ENCODE peak calls at places on chromosomes 13 and 19, in four cellular contexts. B is ovary, W is A549, Y is dorsolateral prefrontal cortex. H is an unnamed sample.

GRCh38 chr19:29704562-29705558 is 10.2 kb downstream of the C19orf12 start:
- DNase-seq in B (no peak), W (no peak), Y (no peak), H (no peak)

GRCh38 chr19:10205636-10206035 is 10.9 kb upstream of the DNMT1 start:
- DNase-seq in B (no peak), W (no peak), Y (no peak), H (no peak)

GRCh38 chr19:50173144-50173543 is 10.1 kb upstream of the IZUMO2 start:
- DNase-seq in B (no peak), W (no peak), Y (no peak), H (no peak)

GRCh38 chr19:56136362-56136761 is 4.7 kb upstream of the ZNF444 start:
- DNase-seq in B (no peak), W (no peak), Y (no peak), H (no peak)

GRCh38 chr19:3697094-3697493 is 3.2 kb downstream of the PIP5K1C start:
- DNase-seq in B (no peak), W (no peak), Y (no peak), H (no peak)

GRCh38 chr19:7251502-7251901 is 42.7 kb downstream of the INSR start:
- DNase-seq in B (no peak), W (no peak), Y (no peak), H (no peak)

GRCh38 chr13:99995503-99996176 is 14.1 kb downstream of the ZIC2 start:
- DNase-seq in B (no peak), W (no peak), Y (no peak), H (no peak)

GRCh38 chr19:10018219-10018618 is 4.9 kb downstream of the RDH8 start:
- DNase-seq in B (no peak), W (no peak), Y (no peak), H (no peak)

GRCh38 chr13:93621966-93622365 is 395.4 kb downstream of the GPC6 start:
- DNase-seq in B (no peak), W (no peak), Y (no peak), H (no peak)

GRCh38 chr13:41995946-41996345 is 35.0 kb upstream of the VWA8 start:
- DNase-seq in B (no peak), W (no peak), Y (no peak), H (no peak)

GRCh38 chr13:40388617-40389016 is 277.8 kb downstream of the FOXO1 start:
- DNase-seq in B (no peak), W (no peak), Y (no peak), H (no peak)

GRCh38 chr19:8609210-8610040 is 1.1 kb downstream of the ADAMTS10 start:
- DNase-seq in B (peak), W (peak), Y (peak), H (no peak)

GRCh38 chr19:11377237-11377636 is 2.8 kb downstream of the SWSAP1 start:
- DNase-seq in B (no peak), W (peak), Y (peak), H (peak)

GRCh38 chr13:47081850-47082249 is 185.0 kb upstream of the HTR2A start:
- DNase-seq in B (no peak), W (no peak), Y (no peak), H (no peak)

GRCh38 chr13:73874460-73874859 is 259.7 kb downstream of the KLF12 start:
- DNase-seq in B (no peak), W (no peak), Y (no peak), H (no peak)

GRCh38 chr19:32861596-32861995 is 8.0 kb downstream of the SLC7A9 start:
- DNase-seq in B (no peak), W (no peak), Y (no peak), H (no peak)

GRCh38 chr19:32862173-32862572 is 7.4 kb downstream of the SLC7A9 start:
- DNase-seq in B (no peak), W (no peak), Y (no peak), H (no peak)

GRCh38 chr19:32863841-32864240 is 5.7 kb downstream of the SLC7A9 start:
- DNase-seq in B (no peak), W (no peak), Y (no peak), H (no peak)

GRCh38 chr19:32863301-32863700 is 6.3 kb downstream of the SLC7A9 start:
- DNase-seq in B (no peak), W (no peak), Y (no peak), H (no peak)

GRCh38 chr19:32862741-32863140 is 6.8 kb downstream of the SLC7A9 start:
- DNase-seq in B (no peak), W (no peak), Y (no peak), H (no peak)
- H3K27ac ChIP-seq in B (no peak), W (no peak), Y (no peak), H (no peak)

GRCh38 chr19:16433986-16434385 is 37.8 kb downstream of the EPS15L1 start:
- DNase-seq in B (no peak), W (no peak), Y (no peak), H (no peak)

GRCh38 chr19:16435999-16436650 is 35.6 kb downstream of the EPS15L1 start:
- DNase-seq in B (no peak), W (no peak), Y (no peak), H (no peak)

GRCh38 chr19:16435238-16435911 is 36.4 kb downstream of the EPS15L1 start:
- DNase-seq in B (peak), W (no peak), Y (peak), H (peak)

GRCh38 chr19:16441661-16442071 is 30.1 kb downstream of the EPS15L1 start:
- DNase-seq in B (no peak), W (peak), Y (no peak), H (no peak)

GRCh38 chr19:16436780-16437179 is 35.0 kb downstream of the EPS15L1 start:
- DNase-seq in B (no peak), W (no peak), Y (no peak), H (no peak)
- TF ChIP-seq CTCF in B (no peak), W (no peak), Y (no peak), H (no peak)

DNA sequence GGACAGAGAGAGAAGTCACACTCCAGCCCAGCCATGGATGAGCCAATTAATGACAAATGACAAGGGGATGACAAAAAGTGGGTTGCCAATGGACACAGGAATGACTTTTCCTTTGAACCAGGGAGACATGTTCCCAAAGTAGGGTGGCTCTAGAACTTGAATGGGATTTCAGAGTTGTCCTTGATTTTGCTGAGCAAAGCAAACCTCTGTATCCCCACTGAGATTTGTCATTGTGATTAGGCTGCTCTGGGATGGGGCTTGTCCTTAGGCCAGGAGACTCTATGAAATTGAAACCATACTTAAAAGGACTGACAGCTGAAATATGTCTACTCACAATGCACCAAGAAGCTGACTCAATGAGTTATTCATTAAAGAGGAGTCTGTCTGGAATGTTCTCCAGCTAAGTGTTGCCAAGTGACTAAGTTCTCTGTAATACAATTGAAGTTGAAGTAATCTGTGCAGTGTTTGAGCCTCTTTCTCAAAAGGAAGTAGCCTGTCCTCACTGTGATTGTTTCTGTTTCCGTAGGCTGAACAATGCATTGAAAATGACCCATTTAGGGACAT is 69.0 kb upstream of the PCDH9 start:
- DNase-seq in B (no peak), W (peak), Y (no peak), H (peak)
- H3K4me3 ChIP-seq in B (no peak), W (no peak), Y (no peak), H (no peak)

GRCh38 chr13:31119526-31119925 is 42.2 kb downstream of the HSPH1 start:
- DNase-seq in B (no peak), W (no peak), Y (no peak), H (no peak)

GRCh38 chr13:31114641-31115040 is 47.1 kb downstream of the HSPH1 start:
- DNase-seq in B (no peak), W (no peak), Y (no peak), H (no peak)

GRCh38 chr13:31115616-31116015 is 46.1 kb downstream of the HSPH1 start:
- DNase-seq in B (no peak), W (no peak), Y (no peak), H (no peak)

GRCh38 chr13:31119966-31120733 is 41.6 kb downstream of the HSPH1 start:
- DNase-seq in B (no peak), W (no peak), Y (no peak), H (no peak)

GRCh38 chr13:31116224-31116623 is 45.5 kb downstream of the HSPH1 start:
- DNase-seq in B (no peak), W (no peak), Y (no peak), H (no peak)
- H3K27ac ChIP-seq in B (no peak), W (no peak), Y (no peak), H (no peak)

H was measured in AG04450.